ENCODE peak calls at places on chromosomes 5 and 9, in seven cellular contexts. E is mammary epithelial cell, A is Peyer's patch, Z is PC-9, G is cardiac muscle cell, F is A673, L is stomach. D is an unnamed sample. For H3K4me1 and H3K27me3, the result is how much of the 10 kb centered on the place peaks cover.

GRCh38 chr5:42870882-42871418 is 59.3 kb upstream of the SELENOP start:
- DNase-seq in E (peak), A (no peak), Z (no peak), G (no peak), F (no peak), L (no peak), D (no peak)

GRCh38 chr9:137430723-137431415 is 7.7 kb downstream of the NOXA1 start:
- DNase-seq in E (no peak), A (no peak), Z (no peak), G (no peak), F (no peak), L (no peak), D (no peak)

GRCh38 chr5:57063773-57064172 is 110.1 kb upstream of the GPBP1 start:
- DNase-seq in E (no peak), A (no peak), Z (no peak), G (no peak), F (no peak), L (no peak), D (no peak)

GRCh38 chr9:5089737-5090136 is 95.7 kb downstream of the INSL6 start:
- DNase-seq in E (peak), A (no peak), Z (no peak), G (no peak), F (no peak), L (no peak), D (peak)

GRCh38 chr5:6468104-6468503 is 19.4 kb downstream of the UBE2QL1 start:
- DNase-seq in E (no peak), A (no peak), Z (no peak), G (no peak), F (no peak), L (no peak), D (no peak)

GRCh38 chr9:137348781-137349470 is 46.9 kb upstream of the NRARP start:
- DNase-seq in E (no peak), A (peak), Z (no peak), G (no peak), F (no peak), L (no peak), D (no peak)

GRCh38 chr5:68216737-68217231 is 1.2 kb downstream of the PIK3R1 start:
- DNase-seq in E (peak), A (no peak), Z (no peak), G (no peak), F (peak), L (no peak), D (peak)

GRCh38 chr5:149228610-149229297 is 42.9 kb upstream of the AFAP1L1 start:
- DNase-seq in E (peak), A (peak), Z (peak), G (peak), F (peak), L (no peak), D (peak)

GRCh38 chr9:91948061-91948422 is 2.0 kb downstream of the ROR2 start:
- DNase-seq in E (no peak), A (no peak), Z (no peak), G (peak), F (peak), L (no peak), D (no peak)

GRCh38 chr5:179369530-179369884 is 24.2 kb upstream of the ADAMTS2 start:
- DNase-seq in E (no peak), A (no peak), Z (no peak), G (no peak), F (no peak), L (no peak), D (no peak)

GRCh38 chr9:15390200-15390599 is 32.5 kb upstream of the SNAPC3 start:
- DNase-seq in E (no peak), A (no peak), Z (no peak), G (no peak), F (no peak), L (no peak), D (peak)

GRCh38 chr9:117081641-117082317 is 333.1 kb downstream of the ASTN2 start:
- DNase-seq in E (no peak), A (no peak), Z (no peak), G (no peak), F (no peak), L (no peak), D (no peak)
- H3K27ac ChIP-seq in E (no peak), A (no peak), Z (no peak), G (no peak), F (no peak), L (no peak), D (no peak)

GRCh38 chr5:176533894-176534611 is 3.1 kb downstream of the RNF44 start:
- DNase-seq in E (peak), A (peak), Z (no peak), G (peak), F (no peak), L (peak), D (peak)

GRCh38 chr5:176533390-176533789 is 3.8 kb downstream of the RNF44 start:
- DNase-seq in E (no peak), A (no peak), Z (no peak), G (peak), F (peak), L (no peak), D (no peak)

GRCh38 chr5:176531902-176532493 is 5.2 kb downstream of the RNF44 start:
- DNase-seq in E (no peak), A (no peak), Z (no peak), G (no peak), F (no peak), L (no peak), D (no peak)

GRCh38 chr5:176530983-176531901 is 6.0 kb downstream of the RNF44 start:
- DNase-seq in E (no peak), A (no peak), Z (no peak), G (no peak), F (no peak), L (no peak), D (no peak)

GRCh38 chr5:176532795-176533194 is 4.4 kb downstream of the RNF44 start:
- DNase-seq in E (no peak), A (no peak), Z (no peak), G (no peak), F (no peak), L (no peak), D (no peak)
- H3K4me1 ChIP-seq in E (under half), A (under half), Z (under half), G (under half), F (under half), L (half or more), D (under half)

GRCh38 chr5:55227738-55228430 is 769 bp upstream of the MCIDAS start:
- DNase-seq in E (no peak), A (no peak), Z (no peak), G (no peak), F (no peak), L (no peak), D (no peak)
- H3K27me3 ChIP-seq in E (under half), A (under half), Z (under half), G (half or more), F (under half), L (under half), D (half or more)

GRCh38 chr5:87421307-87421706 is 8.6 kb upstream of the CCNH start:
- DNase-seq in E (peak), A (no peak), Z (no peak), G (no peak), F (no peak), L (no peak), D (no peak)

GRCh38 chr5:87413116-87413645 is 451 bp upstream of the CCNH start:
- DNase-seq in E (no peak), A (no peak), Z (no peak), G (peak), F (no peak), L (no peak), D (no peak)

GRCh38 chr5:87423755-87424154 is 11.0 kb upstream of the CCNH start:
- DNase-seq in E (no peak), A (no peak), Z (no peak), G (no peak), F (no peak), L (no peak), D (no peak)

GRCh38 chr5:87412417-87413115 is at the start of gene CCNH:
- DNase-seq in E (peak), A (peak), Z (peak), G (peak), F (peak), L (peak), D (peak)

DNA sequence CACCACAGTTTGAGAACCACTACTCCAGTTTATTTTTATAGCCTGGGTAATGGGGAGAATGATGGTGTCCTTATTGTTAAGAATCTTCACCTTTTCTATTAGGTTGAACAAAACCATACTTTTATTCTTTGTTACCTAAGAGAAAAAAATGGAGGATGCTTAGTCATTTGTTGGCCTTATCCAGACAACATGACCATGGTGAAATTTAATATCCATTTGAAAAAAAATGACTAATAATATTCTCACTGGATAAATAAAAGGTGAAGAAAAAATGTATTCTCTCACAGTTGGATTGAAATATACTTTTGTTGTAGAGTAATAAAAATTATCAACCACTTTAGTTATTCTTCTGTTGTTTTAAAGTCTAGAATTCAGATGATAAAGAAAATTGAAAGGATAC is 5.8 kb upstream of the CCNH start:
- DNase-seq in E (no peak), A (no peak), Z (no peak), G (no peak), F (no peak), L (no peak), D (no peak)
- H3K27ac ChIP-seq in E (no peak), A (no peak), Z (no peak), G (no peak), F (no peak), L (no peak), D (no peak)

GRCh38 chr9:33161589-33162132 is 5.5 kb downstream of the B4GALT1 start:
- DNase-seq in E (peak), A (no peak), Z (peak), G (no peak), F (no peak), L (peak), D (peak)
- H3K4me1 ChIP-seq in E (half or more), A (under half), Z (half or more), G (half or more), F (half or more), L (half or more), D (under half)

GRCh38 chr9:126517751-126518261 is 95.9 kb upstream of the LMX1B start:
- DNase-seq in E (no peak), A (no peak), Z (no peak), G (no peak), F (no peak), L (no peak), D (no peak)
- H3K27me3 ChIP-seq in E (under half), A (under half), Z (half or more), G (under half), F (half or more), L (under half), D (under half)

DNA sequence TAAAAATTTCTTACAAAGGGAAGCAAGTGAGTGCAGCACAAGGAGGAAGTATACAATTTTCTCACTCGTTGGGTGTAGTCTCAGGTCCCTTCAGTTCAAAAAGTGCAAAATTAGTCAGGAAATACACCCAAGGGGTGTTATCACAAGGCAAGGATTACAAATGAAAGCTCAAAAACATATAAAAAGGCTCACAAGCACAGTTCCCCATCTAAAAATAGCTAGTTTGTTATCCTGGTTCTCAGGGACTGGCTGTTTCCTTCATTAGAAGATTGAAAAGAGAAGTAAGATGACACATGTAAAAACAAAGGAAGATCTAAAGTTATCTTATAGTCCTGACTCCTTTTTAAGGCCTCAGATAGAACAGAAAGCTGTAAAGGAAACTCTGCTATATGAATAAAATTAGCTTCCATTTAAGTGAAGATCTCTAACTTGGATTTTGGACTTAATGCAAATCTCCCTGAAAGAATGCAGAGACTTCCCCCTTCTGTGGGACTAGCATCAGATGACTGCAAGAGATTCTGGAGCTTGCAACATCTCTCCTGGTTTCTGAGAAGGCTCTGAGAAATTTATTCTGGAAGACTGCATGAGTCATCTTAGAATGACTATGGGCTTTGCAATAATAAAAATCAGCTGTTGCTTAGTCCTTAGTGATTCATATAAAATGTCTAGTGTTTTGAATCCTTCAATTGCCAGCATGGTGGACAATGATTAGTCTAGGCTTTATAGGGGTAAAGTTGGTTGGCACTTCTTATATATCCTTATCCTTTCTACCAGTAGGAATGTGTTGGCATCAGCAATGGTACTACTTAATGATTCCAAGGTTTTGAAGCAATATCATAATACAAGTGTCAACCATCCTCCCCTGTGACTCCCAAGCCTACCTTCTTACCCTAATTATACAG is 25.4 kb downstream of the DAB2 start:
- DNase-seq in E (peak), A (no peak), Z (peak), G (no peak), F (peak), L (no peak), D (peak)
- H3K27ac ChIP-seq in E (peak), A (peak), Z (peak), G (peak), F (peak), L (peak), D (peak)

GRCh38 chr9:127918201-127919107 is 1.6 kb upstream of the ST6GALNAC4 start:
- DNase-seq in E (no peak), A (peak), Z (peak), G (peak), F (no peak), L (no peak), D (no peak)

GRCh38 chr9:127915801-127916664 is 808 bp downstream of the ST6GALNAC4 start:
- DNase-seq in E (no peak), A (peak), Z (no peak), G (no peak), F (no peak), L (no peak), D (peak)

GRCh38 chr9:127919253-127919815 is 2.5 kb upstream of the ST6GALNAC4 start:
- DNase-seq in E (peak), A (peak), Z (peak), G (no peak), F (no peak), L (peak), D (peak)

GRCh38 chr9:127916665-127917581 is at the start of gene ST6GALNAC4:
- DNase-seq in E (peak), A (peak), Z (peak), G (peak), F (peak), L (peak), D (peak)

DNA sequence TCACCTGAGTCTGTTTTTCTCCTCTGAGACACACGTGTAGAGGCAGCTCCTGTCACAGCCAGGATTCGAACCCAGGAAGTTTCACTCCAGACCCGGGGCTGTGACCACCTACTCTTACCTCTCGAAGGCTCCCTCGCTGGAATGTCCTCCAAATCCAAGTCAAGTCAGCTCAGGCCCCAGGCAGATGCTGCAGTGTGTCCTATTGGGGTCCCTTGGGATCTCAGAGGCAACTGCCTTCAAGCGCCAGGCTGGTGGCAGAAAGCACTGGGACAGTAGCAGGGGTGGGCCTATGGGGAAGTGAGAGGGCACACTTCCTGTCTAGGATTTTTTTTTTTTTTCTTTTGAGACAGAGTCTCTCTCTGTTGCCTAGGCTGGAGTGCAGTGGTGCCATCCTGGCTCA is 762 bp upstream of the ST6GALNAC4 start:
- DNase-seq in E (no peak), A (peak), Z (no peak), G (no peak), F (no peak), L (no peak), D (no peak)
- H3K4me1 ChIP-seq in E (under half), A (under half), Z (half or more), G (under half), F (under half), L (half or more), D (under half)